ENCODE peak calls at places on chromosomes 1 and 21, in six cellular contexts. One of them, this sample, is unnamed.

GRCh38 chr1:51234721-51235425 is 1.2 kb upstream of the RNF11 start:
- DNase-seq in cardiac fibroblast: peak; percentile 64
- DNase-seq in tibial artery: peak; percentile 82
- DNase-seq in Peyer's patch: peak; percentile 95
- DNase-seq in AG09319: no peak
- DNase-seq in body of pancreas: peak; percentile 72
- DNase-seq in this sample: no peak

GRCh38 chr1:54413732-54414131 is 7.5 kb upstream of the SSBP3 start:
- DNase-seq in cardiac fibroblast: no peak
- DNase-seq in tibial artery: no peak
- DNase-seq in Peyer's patch: no peak
- DNase-seq in AG09319: no peak
- DNase-seq in body of pancreas: no peak
- DNase-seq in this sample: no peak

GRCh38 chr1:156160744-156161181 is 7.4 kb downstream of the SEMA4A start:
- DNase-seq in cardiac fibroblast: peak; percentile 53
- DNase-seq in tibial artery: peak; percentile 95
- DNase-seq in Peyer's patch: peak; percentile 88
- DNase-seq in AG09319: no peak
- DNase-seq in body of pancreas: peak; percentile 82
- DNase-seq in this sample: peak; percentile 89

GRCh38 chr1:24990136-24990535 is 60.1 kb upstream of the RUNX3 start:
- DNase-seq in cardiac fibroblast: no peak
- DNase-seq in tibial artery: no peak
- DNase-seq in Peyer's patch: no peak
- DNase-seq in AG09319: no peak
- DNase-seq in body of pancreas: no peak
- DNase-seq in this sample: no peak

GRCh38 chr1:221206076-221206475 is 326.8 kb downstream of the HLX start:
- DNase-seq in cardiac fibroblast: no peak
- DNase-seq in tibial artery: no peak
- DNase-seq in Peyer's patch: no peak
- DNase-seq in AG09319: no peak
- DNase-seq in body of pancreas: no peak
- DNase-seq in this sample: no peak

GRCh38 chr1:51729824-51730284 is 113.0 kb downstream of the OSBPL9 start:
- DNase-seq in cardiac fibroblast: peak; percentile 29
- DNase-seq in tibial artery: no peak
- DNase-seq in Peyer's patch: no peak
- DNase-seq in AG09319: no peak
- DNase-seq in body of pancreas: no peak
- DNase-seq in this sample: no peak

GRCh38 chr21:39132248-39132647 is 51.0 kb downstream of the PSMG1 start:
- DNase-seq in cardiac fibroblast: no peak
- DNase-seq in tibial artery: no peak
- DNase-seq in Peyer's patch: no peak
- DNase-seq in AG09319: no peak
- DNase-seq in body of pancreas: no peak
- DNase-seq in this sample: no peak

GRCh38 chr1:85027242-85027983 is 20.9 kb downstream of the MCOLN3 start:
- DNase-seq in cardiac fibroblast: peak; percentile 24
- DNase-seq in tibial artery: no peak
- DNase-seq in Peyer's patch: no peak
- DNase-seq in AG09319: peak; percentile 14
- DNase-seq in body of pancreas: no peak
- DNase-seq in this sample: no peak

GRCh38 chr1:9284061-9284460 is 8.6 kb upstream of the SPSB1 start:
- DNase-seq in cardiac fibroblast: no peak
- DNase-seq in tibial artery: no peak
- DNase-seq in Peyer's patch: no peak
- DNase-seq in AG09319: no peak
- DNase-seq in body of pancreas: no peak
- DNase-seq in this sample: no peak

GRCh38 chr21:33229776-33230517 is at the start of gene IFNAR2:
- DNase-seq in cardiac fibroblast: peak; percentile 53
- DNase-seq in tibial artery: peak; percentile 84
- DNase-seq in Peyer's patch: peak; percentile 87
- DNase-seq in AG09319: no peak
- DNase-seq in body of pancreas: peak; percentile 72
- DNase-seq in this sample: peak; percentile 85

GRCh38 chr21:33232640-33233039 is 2.9 kb downstream of the IFNAR2 start:
- DNase-seq in cardiac fibroblast: no peak
- DNase-seq in tibial artery: no peak
- DNase-seq in Peyer's patch: no peak
- DNase-seq in AG09319: no peak
- DNase-seq in body of pancreas: no peak
- DNase-seq in this sample: no peak

GRCh38 chr21:33231526-33231925 is 1.8 kb downstream of the IFNAR2 start:
- DNase-seq in cardiac fibroblast: no peak
- DNase-seq in tibial artery: no peak
- DNase-seq in Peyer's patch: no peak
- DNase-seq in AG09319: no peak
- DNase-seq in body of pancreas: no peak
- DNase-seq in this sample: no peak

GRCh38 chr21:33229099-33229775 is 501 bp upstream of the IFNAR2 start:
- DNase-seq in cardiac fibroblast: no peak
- DNase-seq in tibial artery: no peak
- DNase-seq in Peyer's patch: no peak
- DNase-seq in AG09319: no peak
- DNase-seq in body of pancreas: no peak
- DNase-seq in this sample: no peak

DNA sequence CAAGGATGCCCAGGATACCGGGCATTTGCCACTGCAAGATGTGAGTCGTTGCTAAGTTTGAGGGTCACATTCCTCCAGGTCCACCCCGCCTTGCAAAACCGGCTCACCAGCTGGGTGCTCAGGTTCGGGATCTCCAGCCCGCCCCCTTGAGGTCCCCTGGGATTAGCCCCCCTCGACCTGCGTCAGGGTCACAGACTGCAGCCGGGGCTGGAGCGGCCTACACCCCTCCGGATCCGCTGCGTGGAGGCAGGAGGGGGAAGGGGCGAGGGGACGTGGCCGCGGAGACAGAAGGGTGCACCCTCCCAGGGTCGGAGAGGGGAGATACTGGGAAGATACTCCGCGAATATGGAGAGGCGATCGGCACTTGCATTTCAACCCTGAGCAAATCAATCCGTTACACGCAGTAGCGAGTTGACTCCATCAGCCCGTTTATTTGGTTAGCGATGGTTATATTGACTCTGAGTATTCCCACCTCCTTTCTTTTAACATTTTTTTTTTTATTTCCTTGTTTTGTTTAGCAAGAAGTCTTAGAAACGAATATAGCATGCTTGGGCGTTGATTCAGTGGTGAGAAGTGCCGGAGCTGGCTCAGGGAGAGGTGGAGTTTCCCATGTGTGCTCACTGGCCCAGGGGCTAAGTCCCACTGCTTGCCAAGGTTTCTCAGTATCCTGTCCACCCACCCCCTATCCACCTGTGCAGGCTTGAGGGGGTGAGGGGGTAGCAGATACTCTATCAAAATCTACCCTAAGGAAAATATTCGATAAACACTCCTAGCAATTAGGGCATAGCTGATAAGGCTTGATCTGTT is 983 bp downstream of the IFNAR2 start:
- DNase-seq in cardiac fibroblast: peak; percentile 82
- DNase-seq in tibial artery: peak; percentile 75
- DNase-seq in Peyer's patch: peak; percentile 84
- DNase-seq in AG09319: no peak
- DNase-seq in body of pancreas: peak; percentile 50
- DNase-seq in this sample: peak; percentile 73
- TF ChIP-seq CTCF in cardiac fibroblast: no peak
- TF ChIP-seq CTCF in tibial artery: no peak
- TF ChIP-seq CTCF in Peyer's patch: no peak
- TF ChIP-seq CTCF in AG09319: no peak
- TF ChIP-seq CTCF in body of pancreas: peak; percentile 3
- TF ChIP-seq CTCF in this sample: peak; percentile 50

DNA sequence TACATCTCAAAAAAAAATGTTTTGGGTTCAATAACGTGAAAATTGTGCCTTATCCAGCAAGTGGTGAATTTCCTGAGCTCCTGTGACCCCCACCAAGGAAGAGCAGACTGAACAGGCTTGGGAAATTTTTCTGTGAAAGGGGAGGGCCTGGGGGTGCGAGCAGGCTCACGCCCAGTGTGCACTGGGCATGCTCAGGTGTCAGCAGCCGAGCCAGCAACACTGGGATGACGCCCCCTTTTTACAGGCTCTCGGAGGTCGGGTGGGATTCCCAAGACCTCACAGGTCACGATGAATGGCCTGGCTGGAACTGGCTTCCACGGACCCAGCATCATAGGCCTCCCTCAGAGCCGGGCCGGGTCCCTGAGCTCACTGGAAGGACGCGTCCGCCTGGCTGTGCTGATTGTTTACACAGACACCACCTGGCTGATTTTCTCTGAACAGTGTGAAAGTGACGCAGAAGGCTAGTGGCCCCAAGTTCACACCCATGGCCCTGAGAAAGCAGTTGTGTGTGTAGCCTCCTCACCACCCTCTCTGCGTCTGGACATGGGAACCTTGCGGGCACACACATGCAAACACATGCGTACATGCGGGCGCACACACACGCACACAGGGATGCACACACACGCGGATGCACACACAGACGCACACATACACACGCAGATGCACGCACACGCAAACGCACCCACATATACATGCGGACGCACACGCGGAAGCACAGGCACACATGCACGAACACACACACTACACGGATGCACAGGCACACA is 9.2 kb downstream of the CSTB start:
- DNase-seq in cardiac fibroblast: no peak
- DNase-seq in tibial artery: no peak
- DNase-seq in Peyer's patch: no peak
- DNase-seq in AG09319: no peak
- DNase-seq in body of pancreas: peak; percentile 32
- DNase-seq in this sample: no peak
- TF ChIP-seq CTCF in cardiac fibroblast: no peak
- TF ChIP-seq CTCF in tibial artery: no peak
- TF ChIP-seq CTCF in Peyer's patch: no peak
- TF ChIP-seq CTCF in AG09319: no peak
- TF ChIP-seq CTCF in body of pancreas: no peak
- TF ChIP-seq CTCF in this sample: no peak

GRCh38 chr1:227697321-227697864 is 37.7 kb downstream of the JMJD4 start:
- DNase-seq in cardiac fibroblast: no peak
- DNase-seq in tibial artery: no peak
- DNase-seq in Peyer's patch: no peak
- DNase-seq in AG09319: no peak
- DNase-seq in body of pancreas: no peak
- DNase-seq in this sample: no peak
- TF ChIP-seq CTCF in cardiac fibroblast: no peak
- TF ChIP-seq CTCF in tibial artery: no peak
- TF ChIP-seq CTCF in Peyer's patch: no peak
- TF ChIP-seq CTCF in AG09319: no peak
- TF ChIP-seq CTCF in body of pancreas: no peak
- TF ChIP-seq CTCF in this sample: no peak

GRCh38 chr1:149942207-149942606 is 5.5 kb upstream of the MTMR11 start:
- DNase-seq in cardiac fibroblast: peak; percentile 51
- DNase-seq in tibial artery: no peak
- DNase-seq in Peyer's patch: no peak
- DNase-seq in AG09319: no peak
- DNase-seq in body of pancreas: no peak
- DNase-seq in this sample: peak; percentile 67
- TF ChIP-seq CTCF in cardiac fibroblast: peak; percentile 32
- TF ChIP-seq CTCF in tibial artery: no peak
- TF ChIP-seq CTCF in Peyer's patch: no peak
- TF ChIP-seq CTCF in AG09319: peak; percentile 37
- TF ChIP-seq CTCF in body of pancreas: no peak
- TF ChIP-seq CTCF in this sample: peak; percentile 56

DNA sequence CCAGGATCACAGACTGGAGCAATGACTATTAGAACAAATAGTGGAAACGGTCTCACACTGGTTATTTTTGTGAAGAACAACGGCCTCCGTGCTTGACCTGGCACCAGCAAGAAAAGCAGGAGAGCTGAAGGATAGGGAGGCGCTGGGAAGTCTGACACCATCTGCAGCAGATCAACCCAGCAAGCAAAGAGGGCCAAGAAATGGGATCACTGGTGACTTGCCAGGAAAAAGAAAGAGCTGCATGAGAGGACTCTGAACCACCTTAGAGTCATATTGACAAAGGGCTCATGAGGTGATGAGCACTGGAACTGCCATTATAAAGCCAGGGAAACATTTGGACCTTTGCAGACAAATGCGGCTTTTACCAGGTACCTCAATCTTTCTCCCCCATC is 25.0 kb downstream of the MTOR start:
- DNase-seq in cardiac fibroblast: no peak
- DNase-seq in tibial artery: no peak
- DNase-seq in Peyer's patch: no peak
- DNase-seq in AG09319: no peak
- DNase-seq in body of pancreas: no peak
- DNase-seq in this sample: no peak
- TF ChIP-seq CTCF in cardiac fibroblast: no peak
- TF ChIP-seq CTCF in tibial artery: no peak
- TF ChIP-seq CTCF in Peyer's patch: no peak
- TF ChIP-seq CTCF in AG09319: no peak
- TF ChIP-seq CTCF in body of pancreas: no peak
- TF ChIP-seq CTCF in this sample: no peak

DNA sequence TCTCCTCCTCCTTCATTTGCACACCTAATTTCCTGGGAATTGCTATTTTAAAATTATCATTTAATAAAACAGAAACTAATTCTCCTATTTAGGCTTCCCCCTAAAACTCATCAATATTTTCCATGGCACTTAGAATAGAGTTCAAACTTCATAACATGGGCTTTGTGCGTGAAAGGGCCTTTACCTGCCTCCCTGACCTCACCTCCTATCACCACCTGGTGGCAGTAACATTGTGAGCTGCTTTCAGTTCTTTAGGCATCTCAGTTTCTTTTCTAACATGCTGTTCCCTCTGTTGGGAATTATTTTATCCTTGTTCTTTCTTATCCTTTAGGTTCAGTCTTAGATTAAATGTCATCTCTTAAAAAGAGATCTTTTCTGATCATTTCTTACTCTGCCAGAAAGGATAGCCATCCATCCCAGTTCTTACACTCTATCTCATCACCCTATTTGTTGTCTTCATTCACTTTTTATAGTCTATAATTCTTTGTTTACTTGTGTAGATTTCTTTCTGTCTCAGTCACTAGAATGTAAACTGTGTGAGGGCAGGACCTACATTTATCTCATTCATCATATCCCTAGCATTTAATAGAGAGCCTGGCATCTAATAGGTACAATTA is 133.8 kb upstream of the KIAA1614 start:
- DNase-seq in cardiac fibroblast: peak; percentile 15
- DNase-seq in tibial artery: no peak
- DNase-seq in Peyer's patch: peak; percentile 62
- DNase-seq in AG09319: no peak
- DNase-seq in body of pancreas: peak; percentile 28
- DNase-seq in this sample: peak; percentile 33
- TF ChIP-seq CTCF in cardiac fibroblast: peak; percentile 40
- TF ChIP-seq CTCF in tibial artery: no peak
- TF ChIP-seq CTCF in Peyer's patch: no peak
- TF ChIP-seq CTCF in AG09319: no peak
- TF ChIP-seq CTCF in body of pancreas: peak; percentile 51
- TF ChIP-seq CTCF in this sample: peak; percentile 74

DNA sequence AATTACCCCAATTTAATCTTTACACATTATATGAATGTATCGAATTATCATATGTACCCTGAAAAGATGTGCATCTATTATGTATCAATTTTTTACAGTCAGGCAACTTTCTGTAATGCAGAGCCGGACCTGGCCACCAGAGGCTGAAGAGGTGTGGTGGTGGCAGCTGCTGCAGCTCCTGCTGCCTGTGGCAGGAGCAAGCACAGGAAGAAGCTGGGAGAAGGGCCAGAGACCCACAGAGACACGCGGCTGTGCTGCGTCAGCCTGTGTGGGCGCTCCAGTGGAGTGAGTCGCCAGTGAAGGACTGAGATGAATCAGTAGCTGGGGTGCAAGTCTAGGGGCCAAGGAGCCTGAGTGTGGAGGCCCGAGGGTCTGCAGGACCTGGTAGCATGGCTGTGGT is 74.3 kb upstream of the COG2 start:
- DNase-seq in cardiac fibroblast: peak; percentile 37
- DNase-seq in tibial artery: no peak
- DNase-seq in Peyer's patch: no peak
- DNase-seq in AG09319: no peak
- DNase-seq in body of pancreas: peak; percentile 40
- DNase-seq in this sample: peak; percentile 62
- TF ChIP-seq CTCF in cardiac fibroblast: no peak
- TF ChIP-seq CTCF in tibial artery: no peak
- TF ChIP-seq CTCF in Peyer's patch: no peak
- TF ChIP-seq CTCF in AG09319: no peak
- TF ChIP-seq CTCF in body of pancreas: peak; percentile 30
- TF ChIP-seq CTCF in this sample: peak; percentile 64

This sample was measured in H9.